ENCODE peak calls at places on chromosomes 11 and 22, in seven cellular contexts. One of them, this sample, is unnamed.

GRCh38 chr22:46701262-46701661 is 36.8 kb downstream of the CERK start:
- DNase-seq in HCT116: no peak
- DNase-seq in cardiac fibroblast: no peak
- DNase-seq in breast epithelium: no peak
- DNase-seq in astrocyte of the spinal cord: no peak
- DNase-seq in body of pancreas: no peak
- DNase-seq in fibroblast of mammary gland: no peak
- DNase-seq in this sample: no peak

GRCh38 chr22:29202231-29203192 is 3.2 kb upstream of the EMID1 start:
- DNase-seq in cardiac fibroblast: peak; percentile 69
- DNase-seq in body of pancreas: peak; percentile 29
- DNase-seq in HCT116: no peak
- DNase-seq in breast epithelium: no peak
- DNase-seq in astrocyte of the spinal cord: peak; percentile 91
- DNase-seq in fibroblast of mammary gland: peak; percentile 5
- DNase-seq in this sample: peak; percentile 45

GRCh38 chr22:44664149-44664548 is 37.9 kb upstream of the PRR5 start:
- DNase-seq in body of pancreas: peak; percentile 72
- DNase-seq in astrocyte of the spinal cord: peak; percentile 18
- DNase-seq in breast epithelium: no peak
- DNase-seq in cardiac fibroblast: peak; percentile 77
- DNase-seq in HCT116: no peak
- DNase-seq in fibroblast of mammary gland: no peak
- DNase-seq in this sample: peak; percentile 24

GRCh38 chr11:560305-561147 is at the start of the genes LMNTD2 and RASSF7:
- DNase-seq in HCT116: peak; percentile 76
- DNase-seq in breast epithelium: peak; percentile 92
- DNase-seq in astrocyte of the spinal cord: peak; percentile 74
- DNase-seq in body of pancreas: peak; percentile 95
- DNase-seq in cardiac fibroblast: peak; percentile 86
- DNase-seq in fibroblast of mammary gland: peak; percentile 54
- DNase-seq in this sample: peak; percentile 76

GRCh38 chr22:23183107-23183698 is 2.9 kb downstream of the BCR start:
- DNase-seq in HCT116: no peak
- DNase-seq in breast epithelium: no peak
- DNase-seq in cardiac fibroblast: peak; percentile 74
- DNase-seq in fibroblast of mammary gland: peak; percentile 45
- DNase-seq in body of pancreas: peak; percentile 60
- DNase-seq in astrocyte of the spinal cord: peak; percentile 76
- DNase-seq in this sample: peak; percentile 43

GRCh38 chr11:20594274-20595061 is 4.9 kb upstream of the SLC6A5 start:
- DNase-seq in body of pancreas: no peak
- DNase-seq in cardiac fibroblast: no peak
- DNase-seq in fibroblast of mammary gland: no peak
- DNase-seq in astrocyte of the spinal cord: no peak
- DNase-seq in breast epithelium: no peak
- DNase-seq in HCT116: no peak
- DNase-seq in this sample: no peak

GRCh38 chr11:72162891-72163492 is 27.5 kb downstream of the FOLR3 start:
- DNase-seq in fibroblast of mammary gland: no peak
- DNase-seq in cardiac fibroblast: no peak
- DNase-seq in body of pancreas: no peak
- DNase-seq in astrocyte of the spinal cord: no peak
- DNase-seq in HCT116: no peak
- DNase-seq in breast epithelium: no peak
- DNase-seq in this sample: no peak

GRCh38 chr11:33742249-33742851 is 6.1 kb upstream of the CD59 start:
- DNase-seq in HCT116: no peak
- DNase-seq in body of pancreas: no peak
- DNase-seq in fibroblast of mammary gland: peak; percentile 55
- DNase-seq in astrocyte of the spinal cord: peak; percentile 53
- DNase-seq in breast epithelium: no peak
- DNase-seq in cardiac fibroblast: peak; percentile 65
- DNase-seq in this sample: no peak

GRCh38 chr11:107490836-107491235 is 33.2 kb upstream of the CWF19L2 start:
- DNase-seq in HCT116: no peak
- DNase-seq in astrocyte of the spinal cord: no peak
- DNase-seq in cardiac fibroblast: no peak
- DNase-seq in breast epithelium: no peak
- DNase-seq in fibroblast of mammary gland: no peak
- DNase-seq in body of pancreas: no peak
- DNase-seq in this sample: no peak

GRCh38 chr11:78651923-78652602 is 77.4 kb upstream of the NARS2 start:
- DNase-seq in body of pancreas: no peak
- DNase-seq in breast epithelium: no peak
- DNase-seq in cardiac fibroblast: no peak
- DNase-seq in fibroblast of mammary gland: no peak
- DNase-seq in astrocyte of the spinal cord: no peak
- DNase-seq in HCT116: no peak
- DNase-seq in this sample: no peak

GRCh38 chr11:110939471-110939870 is 227.2 kb upstream of the ARHGAP20 start:
- DNase-seq in cardiac fibroblast: no peak
- DNase-seq in HCT116: no peak
- DNase-seq in body of pancreas: no peak
- DNase-seq in breast epithelium: no peak
- DNase-seq in astrocyte of the spinal cord: no peak
- DNase-seq in fibroblast of mammary gland: no peak
- DNase-seq in this sample: no peak

GRCh38 chr11:109898592-109898991 is 194.6 kb upstream of the ZC3H12C start:
- DNase-seq in astrocyte of the spinal cord: no peak
- DNase-seq in body of pancreas: no peak
- DNase-seq in HCT116: no peak
- DNase-seq in breast epithelium: no peak
- DNase-seq in fibroblast of mammary gland: no peak
- DNase-seq in cardiac fibroblast: no peak
- DNase-seq in this sample: no peak
- TF ChIP-seq CTCF in astrocyte of the spinal cord: no peak
- TF ChIP-seq CTCF in body of pancreas: no peak
- TF ChIP-seq CTCF in HCT116: no peak
- TF ChIP-seq CTCF in breast epithelium: no peak
- TF ChIP-seq CTCF in fibroblast of mammary gland: no peak
- TF ChIP-seq CTCF in cardiac fibroblast: no peak
- TF ChIP-seq CTCF in this sample: no peak

GRCh38 chr22:36860821-36861659 is at the start of gene NCF4:
- DNase-seq in body of pancreas: peak; percentile 84
- DNase-seq in breast epithelium: no peak
- DNase-seq in HCT116: no peak
- DNase-seq in astrocyte of the spinal cord: no peak
- DNase-seq in cardiac fibroblast: no peak
- DNase-seq in fibroblast of mammary gland: no peak
- DNase-seq in this sample: no peak
- H3K4me3 ChIP-seq in body of pancreas: no peak within 1 kb of the TSS
- H3K4me3 ChIP-seq in breast epithelium: no peak within 1 kb of the TSS
- H3K4me3 ChIP-seq in HCT116: no peak within 1 kb of the TSS
- H3K4me3 ChIP-seq in astrocyte of the spinal cord: no peak within 1 kb of the TSS
- H3K4me3 ChIP-seq in cardiac fibroblast: no peak within 1 kb of the TSS
- H3K4me3 ChIP-seq in fibroblast of mammary gland: no peak within 1 kb of the TSS
- H3K4me3 ChIP-seq in this sample: no peak within 1 kb of the TSS

DNA sequence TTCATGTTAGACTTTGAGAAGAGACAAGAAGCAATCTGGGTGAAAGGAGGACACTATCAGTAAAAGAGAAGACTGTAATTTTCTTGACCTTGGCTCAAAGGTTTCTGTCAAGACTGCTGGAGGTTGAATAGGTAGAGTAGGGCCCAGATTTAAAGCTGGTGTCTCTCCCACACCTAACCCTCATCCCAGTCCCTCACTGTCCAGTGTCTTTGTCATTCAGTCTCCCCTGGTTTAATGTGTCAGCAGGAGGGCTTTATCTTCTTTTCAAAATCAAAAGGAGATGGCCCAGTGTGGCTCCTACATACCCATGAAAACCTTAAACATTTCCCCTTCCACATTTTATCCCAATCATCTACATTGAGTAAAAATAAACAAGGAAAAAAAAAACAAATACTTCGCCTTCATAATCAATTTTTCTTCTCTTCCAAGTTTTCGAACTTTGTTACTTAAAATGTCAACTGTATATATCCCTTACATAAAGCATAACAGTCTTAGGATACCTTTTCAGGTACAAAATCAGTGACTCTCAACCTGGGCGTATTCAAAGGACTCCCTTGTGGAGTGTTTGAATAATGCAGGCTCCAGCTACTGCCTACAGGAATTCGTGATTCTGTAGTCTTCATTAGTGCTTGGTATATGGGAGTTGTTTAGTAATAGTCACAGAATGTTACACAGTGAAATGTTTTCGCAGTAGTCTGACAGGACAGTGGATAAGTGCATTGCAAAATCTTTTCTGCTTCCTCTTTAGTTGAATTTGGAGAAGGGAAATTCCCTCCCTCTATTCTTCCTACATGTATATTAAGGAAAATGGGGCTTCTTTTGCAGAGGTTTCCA is 87.2 kb downstream of the FAT3 start:
- DNase-seq in body of pancreas: no peak
- DNase-seq in fibroblast of mammary gland: no peak
- DNase-seq in cardiac fibroblast: peak; percentile 42
- DNase-seq in HCT116: no peak
- DNase-seq in astrocyte of the spinal cord: no peak
- DNase-seq in breast epithelium: no peak
- DNase-seq in this sample: no peak
- TF ChIP-seq CTCF in body of pancreas: no peak
- TF ChIP-seq CTCF in fibroblast of mammary gland: no peak
- TF ChIP-seq CTCF in cardiac fibroblast: peak; percentile 29
- TF ChIP-seq CTCF in HCT116: no peak
- TF ChIP-seq CTCF in astrocyte of the spinal cord: no peak
- TF ChIP-seq CTCF in breast epithelium: no peak
- TF ChIP-seq CTCF in this sample: peak; percentile 47

DNA sequence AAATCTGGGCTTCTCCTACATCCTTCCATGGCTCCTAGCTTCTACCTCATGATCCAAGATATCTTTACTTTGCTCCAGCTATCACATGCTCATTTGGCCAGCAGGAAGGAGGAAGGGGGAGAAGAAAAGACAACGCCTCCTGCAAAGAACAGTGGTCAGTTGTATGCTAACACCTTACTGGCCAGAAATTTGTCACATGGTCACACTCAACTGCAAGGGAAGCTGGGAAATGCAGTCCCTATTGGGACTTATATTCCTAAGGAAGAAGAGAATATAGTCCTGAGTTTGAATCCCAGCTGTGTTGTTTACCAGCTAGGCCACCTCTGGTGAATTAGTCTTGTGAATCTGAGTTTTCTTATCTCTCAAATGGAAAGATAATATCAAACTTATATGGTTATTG is 272.0 kb downstream of the BLID start:
- DNase-seq in fibroblast of mammary gland: no peak
- DNase-seq in breast epithelium: no peak
- DNase-seq in astrocyte of the spinal cord: no peak
- DNase-seq in HCT116: no peak
- DNase-seq in cardiac fibroblast: peak; percentile 13
- DNase-seq in body of pancreas: no peak
- DNase-seq in this sample: no peak
- H3K4me3 ChIP-seq in fibroblast of mammary gland: no peak overlapping the region
- H3K4me3 ChIP-seq in breast epithelium: no peak overlapping the region
- H3K4me3 ChIP-seq in astrocyte of the spinal cord: no peak overlapping the region
- H3K4me3 ChIP-seq in HCT116: no peak overlapping the region
- H3K4me3 ChIP-seq in cardiac fibroblast: no peak overlapping the region
- H3K4me3 ChIP-seq in body of pancreas: no peak overlapping the region
- H3K4me3 ChIP-seq in this sample: no peak overlapping the region